ENCODE peak calls at places on chromosomes 2 and 18, in five cellular contexts. Q is adrenal gland, Z is K562, V is stomach, Y is PC-3. N is an unnamed sample.

GRCh38 chr2:27704342-27704876 is 40.7 kb downstream of the SLC4A1AP start:
- DNase-seq in Q (no peak), V (no peak), Z (no peak), Y (no peak), N (no peak)

GRCh38 chr2:213246665-213247281 is 37.5 kb upstream of the SPAG16 start:
- DNase-seq in V (peak; percentile 41), Z (peak; percentile 2), Q (peak; percentile 25), Y (peak; percentile 70), N (peak; percentile 79)

GRCh38 chr2:46847185-46847710 is 68.4 kb downstream of the MCFD2 start:
- DNase-seq in Y (peak; percentile 95), Z (no peak), Q (peak; percentile 99), V (peak; percentile 99), N (no peak)

GRCh38 chr18:8856769-8857393 is 151.5 kb downstream of the MTCL1 start:
- DNase-seq in Q (no peak), V (no peak), Y (no peak), Z (no peak), N (no peak)

GRCh38 chr2:48306409-48307284 is 223.3 kb upstream of the STON1 start:
- DNase-seq in Z (no peak), V (no peak), Q (no peak), Y (no peak), N (no peak)

GRCh38 chr2:43426305-43427031 is 169.4 kb downstream of the THADA start:
- DNase-seq in V (peak; percentile 63), Z (peak; percentile 82), Y (peak; percentile 98), Q (peak; percentile 75), N (peak; percentile 89)

GRCh38 chr2:73081181-73081671 is 9.7 kb upstream of the SFXN5 start:
- DNase-seq in Q (no peak), V (no peak), Z (no peak), Y (no peak), N (no peak)

GRCh38 chr2:112646791-112647720 is 1.3 kb downstream of the SLC20A1 start:
- DNase-seq in Z (no peak), Q (no peak), V (no peak), Y (peak; percentile 36), N (peak; percentile 52)

GRCh38 chr2:230666446-230666845 is 46.2 kb upstream of the CAB39 start:
- DNase-seq in Y (no peak), Z (no peak), V (no peak), Q (no peak), N (no peak)

GRCh38 chr2:168773719-168774521 is 28.5 kb upstream of the NOSTRIN start:
- DNase-seq in Q (peak; percentile 80), Z (peak; percentile 92), Y (peak; percentile 83), V (peak; percentile 72), N (peak; percentile 49)

GRCh38 chr18:2883137-2883671 is 36.4 kb downstream of the EMILIN2 start:
- DNase-seq in V (no peak), Q (no peak), Y (no peak), Z (no peak), N (peak; percentile 84)

GRCh38 chr2:207166349-207167128 is 791 bp upstream of the KLF7 start:
- DNase-seq in Z (peak; percentile 32), Q (peak; percentile 83), V (peak; percentile 80), Y (peak; percentile 61), N (no peak)

GRCh38 chr2:37585295-37585908 is 86.0 kb downstream of the CDC42EP3 start:
- DNase-seq in V (peak; percentile 66), Z (no peak), Q (no peak), Y (peak; percentile 25), N (no peak)

GRCh38 chr2:29281086-29281485 is 165.9 kb downstream of the CLIP4 start:
- DNase-seq in V (no peak), Q (no peak), Z (no peak), Y (no peak), N (no peak)

GRCh38 chr2:1496394-1496821 is 83.1 kb downstream of the TPO start:
- DNase-seq in V (no peak), Y (no peak), Q (no peak), Z (no peak), N (no peak)

GRCh38 chr2:4354678-4355077 is 651.3 kb downstream of the DCDC2C start:
- DNase-seq in Y (peak; percentile 32), Q (peak; percentile 8), V (no peak), Z (peak; percentile 7), N (peak; percentile 52)

GRCh38 chr2:70805987-70806386 is 14.4 kb downstream of the CLEC4F start:
- DNase-seq in Y (no peak), Q (no peak), Z (no peak), V (no peak), N (no peak)

GRCh38 chr2:100058014-100058310 is 84.4 kb downstream of the AFF3 start:
- DNase-seq in V (no peak), Q (no peak), Y (no peak), Z (no peak), N (no peak)

GRCh38 chr2:222159221-222159620 is 139.6 kb downstream of the PAX3 start:
- DNase-seq in Q (no peak), Y (no peak), Z (no peak), V (no peak), N (no peak)

GRCh38 chr18:12744103-12744502 is 41.3 kb downstream of the PSMG2 start:
- DNase-seq in Y (peak; percentile 92), Q (peak; percentile 29), V (no peak), Z (peak; percentile 45), N (peak; percentile 74)

GRCh38 chr2:231701456-231702373 is 6.6 kb upstream of the PTMA start:
- DNase-seq in Z (no peak), V (peak; percentile 86), Y (no peak), Q (peak; percentile 81), N (no peak)

GRCh38 chr2:8934338-8934737 is 69.1 kb downstream of the MBOAT2 start:
- DNase-seq in V (no peak), Q (no peak), Y (no peak), Z (no peak), N (no peak)

GRCh38 chr2:32485399-32485798 is 128.6 kb downstream of the BIRC6 start:
- DNase-seq in Y (peak; percentile 9), Z (no peak), V (no peak), Q (no peak), N (no peak)

GRCh38 chr2:4763009-4763408 is 929.2 kb upstream of the SOX11 start:
- DNase-seq in V (no peak), Y (peak; percentile 6), Q (peak; percentile 18), Z (no peak), N (peak; percentile 55)

GRCh38 chr18:30613467-30613801 is 429.1 kb downstream of the DSC3 start:
- DNase-seq in Z (no peak), V (no peak), Y (no peak), Q (no peak), N (no peak)

GRCh38 chr2:42547014-42547413 is 21.4 kb upstream of the MTA3 start:
- DNase-seq in Q (no peak), Z (no peak), V (no peak), Y (no peak), N (peak; percentile 92)

GRCh38 chr2:223007531-223007930 is 44.5 kb upstream of the KCNE4 start:
- DNase-seq in Z (no peak), Q (no peak), Y (peak; percentile 24), V (no peak), N (no peak)

GRCh38 chr2:38466849-38467767 is 90.0 kb upstream of the ATL2 start:
- DNase-seq in V (no peak), Q (no peak), Y (no peak), Z (no peak), N (no peak)

GRCh38 chr2:47069628-47070154 is 85.4 kb downstream of the STPG4 start:
- DNase-seq in Q (peak; percentile 55), Y (peak; percentile 96), V (peak; percentile 67), Z (no peak), N (no peak)

GRCh38 chr2:219486424-219486959 is 12.2 kb upstream of the GMPPA start:
- DNase-seq in Z (no peak), Q (no peak), Y (no peak), V (no peak), N (no peak)

GRCh38 chr2:219488844-219489194 is 9.9 kb upstream of the GMPPA start:
- DNase-seq in Q (no peak), V (no peak), Z (no peak), Y (no peak), N (no peak)

GRCh38 chr2:219489315-219489714 is 9.4 kb upstream of the GMPPA start:
- DNase-seq in Y (no peak), Q (no peak), V (no peak), Z (no peak), N (no peak)

GRCh38 chr2:219490186-219490585 is 8.5 kb upstream of the GMPPA start:
- DNase-seq in Q (no peak), Y (no peak), V (no peak), Z (no peak), N (no peak)

GRCh38 chr2:219488149-219488843 is 10.4 kb upstream of the GMPPA start:
- DNase-seq in Z (no peak), Y (no peak), V (no peak), Q (no peak), N (no peak)
- H3K27ac ChIP-seq in Z (no peak overlapping the region), Y (no peak overlapping the region), V (no peak overlapping the region), Q (no peak overlapping the region), N (no peak overlapping the region)

GRCh38 chr2:144472911-144473310 is 47.0 kb downstream of the ZEB2 start:
- DNase-seq in V (no peak), Q (no peak), Z (no peak), Y (no peak), N (no peak)
- H3K27ac ChIP-seq in V (no peak overlapping the region), Q (no peak overlapping the region), Z (peak overlapping the region; percentile 7), Y (no peak overlapping the region), N (no peak overlapping the region)

DNA sequence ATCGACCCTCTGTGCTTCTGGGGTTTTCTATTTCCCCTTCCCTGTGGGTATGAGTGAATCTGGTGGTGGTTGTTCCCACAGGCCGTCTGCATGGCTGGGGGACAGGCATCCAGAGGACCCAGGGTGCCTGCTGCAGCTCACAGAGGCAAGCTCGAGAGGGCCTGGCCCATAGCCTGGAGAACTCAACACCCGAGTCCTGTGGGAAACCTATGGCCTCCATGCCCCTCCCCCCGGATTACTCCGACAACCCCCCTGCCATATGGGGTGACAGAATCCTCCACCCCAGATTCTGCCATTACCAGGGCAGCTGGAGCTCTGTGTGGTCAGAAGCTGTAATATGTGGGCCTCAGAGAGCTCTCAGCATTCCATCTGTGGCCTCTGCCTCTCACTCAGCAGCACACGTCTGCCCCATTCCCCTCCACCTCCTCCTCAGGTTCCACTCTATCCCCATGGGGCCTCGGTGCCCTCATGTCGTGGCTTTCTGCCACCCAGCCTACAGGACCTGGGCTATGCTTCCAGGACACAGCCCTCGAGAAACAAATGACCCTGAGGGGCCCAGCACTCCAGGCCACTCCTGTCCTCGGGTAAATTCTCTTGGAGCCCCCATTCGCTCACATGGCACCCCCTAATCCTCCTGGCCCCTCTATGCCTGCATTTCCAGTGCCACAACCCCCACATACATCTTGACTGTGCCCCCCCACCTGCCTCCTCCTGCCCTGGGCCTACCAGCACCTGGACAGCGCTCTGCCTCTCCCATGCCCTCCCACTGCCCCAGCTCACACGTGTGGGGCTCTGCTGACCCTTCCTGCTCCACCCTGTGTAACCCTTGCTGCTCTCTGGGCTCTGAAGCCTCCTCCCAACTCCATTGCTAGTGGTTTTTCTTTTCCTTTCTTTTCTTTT is 3.6 kb downstream of the MZT2A start:
- DNase-seq in Q (no peak), Y (no peak), Z (no peak), V (no peak), N (no peak)
- H3K27ac ChIP-seq in Q (no peak overlapping the region), Y (no peak overlapping the region), Z (no peak overlapping the region), V (no peak overlapping the region), N (no peak overlapping the region)

GRCh38 chr2:63049291-63050185 is 1.1 kb upstream of the OTX1 start:
- DNase-seq in Z (no peak), Y (peak; percentile 7), V (no peak), Q (no peak), N (no peak)
- H3K27ac ChIP-seq in Z (peak overlapping the region; percentile 85), Y (peak overlapping the region; percentile 49), V (peak overlapping the region; percentile 5), Q (no peak overlapping the region), N (no peak overlapping the region)